ENCODE peak calls at places on chromosomes 1 and 21, in eight cellular contexts. M, N, A, E, T, X, B and I are unnamed samples.

GRCh38 chr21:29271927-29272333 is 26.8 kb upstream of the BACH1 start:
- DNase-seq in M (no peak), N (peak), A (peak), E (no peak), T (no peak), X (no peak), B (no peak), I (no peak)

GRCh38 chr1:247303211-247303610 is 28.5 kb downstream of the ZNF496 start:
- DNase-seq in M (no peak), N (no peak), A (no peak), E (no peak), T (no peak), X (no peak), B (no peak), I (no peak)

GRCh38 chr1:85824066-85824835 is 116.0 kb upstream of the ZNHIT6 start:
- DNase-seq in M (peak), N (no peak), A (no peak), E (no peak), T (no peak), X (no peak), B (no peak), I (no peak)

GRCh38 chr1:77044133-77044849 is 174.9 kb downstream of the PIGK start:
- DNase-seq in M (no peak), N (no peak), A (no peak), E (no peak), T (no peak), X (no peak), B (no peak), I (peak)

GRCh38 chr1:58162952-58163550 is 383.5 kb downstream of the OMA1 start:
- DNase-seq in M (peak), N (peak), A (peak), E (peak), T (peak), X (no peak), B (peak), I (peak)

GRCh38 chr1:189149547-189150375 is 1327.9 kb downstream of the BRINP3 start:
- DNase-seq in M (peak), N (no peak), A (peak), E (no peak), T (no peak), X (no peak), B (no peak), I (no peak)

GRCh38 chr1:3119748-3120524 is 50.9 kb downstream of the PRDM16 start:
- DNase-seq in M (no peak), N (no peak), A (no peak), E (no peak), T (no peak), X (no peak), B (no peak), I (no peak)

GRCh38 chr1:75174031-75174760 is 40.0 kb downstream of the LHX8 start:
- DNase-seq in M (no peak), N (peak), A (no peak), E (no peak), T (no peak), X (no peak), B (no peak), I (no peak)

GRCh38 chr1:17258758-17259130 is 9.8 kb downstream of the PADI3 start:
- DNase-seq in M (no peak), N (no peak), A (no peak), E (peak), T (no peak), X (no peak), B (no peak), I (no peak)

GRCh38 chr1:117754061-117754969 is 148.5 kb downstream of the TENT5C start:
- DNase-seq in M (peak), N (no peak), A (peak), E (peak), T (peak), X (no peak), B (peak), I (peak)

GRCh38 chr1:187013582-187014200 is 184.9 kb downstream of the PLA2G4A start:
- DNase-seq in M (no peak), N (no peak), A (no peak), E (no peak), T (no peak), X (no peak), B (no peak), I (no peak)

GRCh38 chr1:65896721-65897120 is 104.0 kb downstream of the PDE4B start:
- DNase-seq in M (no peak), N (no peak), A (no peak), E (no peak), T (no peak), X (no peak), B (no peak), I (no peak)